ENCODE peak calls at places on chromosomes 7 and 10, in four cellular contexts. One of them, this sample, is unnamed. For H3K27me3, the result is how much of the 10 kb centered on the place peaks cover.

GRCh38 chr7:83468251-83468739 is 180.6 kb downstream of the SEMA3E start:
- DNase-seq in naive thymus-derived CD4-positive, alpha-beta T cell: no peak
- DNase-seq in endodermal cell: peak
- DNase-seq in cardiac muscle cell: peak
- DNase-seq in this sample: no peak

GRCh38 chr10:121351533-121351932 is 246.7 kb downstream of the FGFR2 start:
- DNase-seq in cardiac muscle cell: no peak
- DNase-seq in endodermal cell: no peak
- DNase-seq in naive thymus-derived CD4-positive, alpha-beta T cell: no peak
- DNase-seq in this sample: no peak

GRCh38 chr10:124566222-124566888 is 104.7 kb downstream of the LHPP start:
- DNase-seq in naive thymus-derived CD4-positive, alpha-beta T cell: no peak
- DNase-seq in endodermal cell: no peak
- DNase-seq in cardiac muscle cell: no peak
- DNase-seq in this sample: no peak

GRCh38 chr7:35025391-35025870 is 11.9 kb downstream of the DPY19L1 start:
- DNase-seq in cardiac muscle cell: no peak
- DNase-seq in endodermal cell: no peak
- DNase-seq in naive thymus-derived CD4-positive, alpha-beta T cell: no peak
- DNase-seq in this sample: no peak

GRCh38 chr7:107505997-107506682 is 36.3 kb downstream of the GPR22 start:
- DNase-seq in endodermal cell: no peak
- DNase-seq in naive thymus-derived CD4-positive, alpha-beta T cell: no peak
- DNase-seq in cardiac muscle cell: no peak
- DNase-seq in this sample: no peak

GRCh38 chr10:61642692-61643091 is 20.0 kb upstream of the CABCOCO1 start:
- DNase-seq in endodermal cell: no peak
- DNase-seq in naive thymus-derived CD4-positive, alpha-beta T cell: no peak
- DNase-seq in cardiac muscle cell: no peak
- DNase-seq in this sample: no peak

GRCh38 chr7:41098846-41099245 is 604.0 kb downstream of the INHBA start:
- DNase-seq in naive thymus-derived CD4-positive, alpha-beta T cell: no peak
- DNase-seq in endodermal cell: no peak
- DNase-seq in cardiac muscle cell: no peak
- DNase-seq in this sample: no peak

GRCh38 chr10:77355844-77356243 is 281.8 kb downstream of the KCNMA1 start:
- DNase-seq in endodermal cell: no peak
- DNase-seq in cardiac muscle cell: no peak
- DNase-seq in naive thymus-derived CD4-positive, alpha-beta T cell: no peak
- DNase-seq in this sample: no peak

GRCh38 chr10:31583358-31583757 is 264.3 kb downstream of the ZEB1 start:
- DNase-seq in naive thymus-derived CD4-positive, alpha-beta T cell: no peak
- DNase-seq in endodermal cell: no peak
- DNase-seq in cardiac muscle cell: no peak
- DNase-seq in this sample: no peak

GRCh38 chr7:104843198-104843597 is 170.8 kb upstream of the KMT2E start:
- DNase-seq in endodermal cell: no peak
- DNase-seq in naive thymus-derived CD4-positive, alpha-beta T cell: no peak
- DNase-seq in cardiac muscle cell: no peak
- DNase-seq in this sample: no peak

GRCh38 chr7:123961731-123962130 is 36.7 kb downstream of the SPAM1 start:
- DNase-seq in naive thymus-derived CD4-positive, alpha-beta T cell: no peak
- DNase-seq in cardiac muscle cell: no peak
- DNase-seq in endodermal cell: no peak
- DNase-seq in this sample: no peak

GRCh38 chr7:91249506-91250233 is 14.6 kb upstream of the FZD1 start:
- DNase-seq in endodermal cell: no peak
- DNase-seq in cardiac muscle cell: no peak
- DNase-seq in naive thymus-derived CD4-positive, alpha-beta T cell: no peak
- DNase-seq in this sample: no peak

GRCh38 chr7:44064791-44065430 is 456 bp downstream of the PGAM2 start:
- DNase-seq in naive thymus-derived CD4-positive, alpha-beta T cell: no peak
- DNase-seq in cardiac muscle cell: no peak
- DNase-seq in endodermal cell: no peak
- DNase-seq in this sample: peak

GRCh38 chr10:48464871-48465736 is 139.8 kb downstream of the ARHGAP22 start:
- DNase-seq in cardiac muscle cell: no peak
- DNase-seq in naive thymus-derived CD4-positive, alpha-beta T cell: no peak
- DNase-seq in endodermal cell: peak
- DNase-seq in this sample: peak

DNA sequence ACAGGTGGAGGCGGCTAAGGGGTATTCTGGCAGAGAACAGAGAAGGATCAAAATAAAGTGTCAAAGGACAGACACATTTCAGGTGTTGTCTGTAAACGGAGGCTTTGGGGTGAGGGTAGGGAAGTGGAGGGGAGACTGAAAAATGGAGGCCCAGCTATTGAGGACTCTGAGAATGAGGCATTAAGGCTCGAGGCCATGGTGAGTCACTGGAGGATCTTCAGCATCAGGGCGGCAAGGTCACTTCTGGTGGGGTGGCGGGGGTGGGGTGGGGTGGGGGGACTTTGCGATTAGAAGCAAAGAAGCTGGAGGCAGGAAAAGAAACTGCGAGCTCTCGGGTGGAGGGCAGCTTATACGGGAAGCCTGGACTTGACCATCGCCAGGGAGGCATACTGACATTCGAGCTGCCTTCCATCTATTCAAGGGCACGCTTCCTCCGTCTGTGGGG is 58.4 kb upstream of the PCGF5 start:
- DNase-seq in cardiac muscle cell: no peak
- DNase-seq in endodermal cell: peak
- DNase-seq in naive thymus-derived CD4-positive, alpha-beta T cell: no peak
- DNase-seq in this sample: no peak
- H3K27me3 ChIP-seq in cardiac muscle cell: half or more
- H3K27me3 ChIP-seq in endodermal cell: half or more
- H3K27me3 ChIP-seq in naive thymus-derived CD4-positive, alpha-beta T cell: under half
- H3K27me3 ChIP-seq in this sample: half or more

GRCh38 chr7:23469150-23469960 is 936 bp downstream of the IGF2BP3 start:
- DNase-seq in endodermal cell: peak
- DNase-seq in naive thymus-derived CD4-positive, alpha-beta T cell: no peak
- DNase-seq in cardiac muscle cell: peak
- DNase-seq in this sample: peak
- H3K4me3 ChIP-seq in endodermal cell: peak
- H3K4me3 ChIP-seq in naive thymus-derived CD4-positive, alpha-beta T cell: peak
- H3K4me3 ChIP-seq in cardiac muscle cell: peak
- H3K4me3 ChIP-seq in this sample: peak

GRCh38 chr7:7553386-7553785 is 13.3 kb upstream of the MIOS start:
- DNase-seq in endodermal cell: no peak
- DNase-seq in cardiac muscle cell: no peak
- DNase-seq in naive thymus-derived CD4-positive, alpha-beta T cell: no peak
- DNase-seq in this sample: no peak

GRCh38 chr7:7554647-7555575 is 11.8 kb upstream of the MIOS start:
- DNase-seq in cardiac muscle cell: no peak
- DNase-seq in endodermal cell: no peak
- DNase-seq in naive thymus-derived CD4-positive, alpha-beta T cell: no peak
- DNase-seq in this sample: no peak

GRCh38 chr7:7550663-7551062 is 15.0 kb upstream of the COL28A1 start:
- DNase-seq in cardiac muscle cell: no peak
- DNase-seq in endodermal cell: no peak
- DNase-seq in naive thymus-derived CD4-positive, alpha-beta T cell: no peak
- DNase-seq in this sample: no peak

GRCh38 chr7:7554021-7554432 is 12.7 kb upstream of the MIOS start:
- DNase-seq in endodermal cell: no peak
- DNase-seq in cardiac muscle cell: no peak
- DNase-seq in naive thymus-derived CD4-positive, alpha-beta T cell: no peak
- DNase-seq in this sample: no peak

GRCh38 chr7:7552199-7552598 is 14.5 kb upstream of the MIOS start:
- DNase-seq in cardiac muscle cell: no peak
- DNase-seq in endodermal cell: no peak
- DNase-seq in naive thymus-derived CD4-positive, alpha-beta T cell: no peak
- DNase-seq in this sample: no peak
- H3K27me3 ChIP-seq in cardiac muscle cell: under half
- H3K27me3 ChIP-seq in endodermal cell: under half
- H3K27me3 ChIP-seq in naive thymus-derived CD4-positive, alpha-beta T cell: under half
- H3K27me3 ChIP-seq in this sample: under half

GRCh38 chr7:157299613-157300405 is 37.0 kb upstream of the DNAJB6 start:
- DNase-seq in cardiac muscle cell: no peak
- DNase-seq in naive thymus-derived CD4-positive, alpha-beta T cell: no peak
- DNase-seq in endodermal cell: peak
- DNase-seq in this sample: peak
- H3K4me3 ChIP-seq in cardiac muscle cell: no peak
- H3K4me3 ChIP-seq in naive thymus-derived CD4-positive, alpha-beta T cell: no peak
- H3K4me3 ChIP-seq in endodermal cell: no peak
- H3K4me3 ChIP-seq in this sample: no peak

GRCh38 chr7:155450828-155451521 is 7.0 kb upstream of the EN2 start:
- DNase-seq in endodermal cell: no peak
- DNase-seq in naive thymus-derived CD4-positive, alpha-beta T cell: no peak
- DNase-seq in cardiac muscle cell: no peak
- DNase-seq in this sample: peak
- H3K27me3 ChIP-seq in endodermal cell: half or more
- H3K27me3 ChIP-seq in naive thymus-derived CD4-positive, alpha-beta T cell: under half
- H3K27me3 ChIP-seq in cardiac muscle cell: half or more
- H3K27me3 ChIP-seq in this sample: half or more

GRCh38 chr10:51367120-51367519 is 292.8 kb downstream of the PRKG1 start:
- DNase-seq in naive thymus-derived CD4-positive, alpha-beta T cell: no peak
- DNase-seq in cardiac muscle cell: no peak
- DNase-seq in endodermal cell: no peak
- DNase-seq in this sample: no peak
- H3K4me3 ChIP-seq in naive thymus-derived CD4-positive, alpha-beta T cell: no peak
- H3K4me3 ChIP-seq in cardiac muscle cell: no peak
- H3K4me3 ChIP-seq in endodermal cell: no peak
- H3K4me3 ChIP-seq in this sample: no peak

GRCh38 chr7:32279500-32279899 is 209.3 kb upstream of the PDE1C start:
- DNase-seq in naive thymus-derived CD4-positive, alpha-beta T cell: no peak
- DNase-seq in endodermal cell: no peak
- DNase-seq in cardiac muscle cell: no peak
- DNase-seq in this sample: no peak
- H3K27me3 ChIP-seq in naive thymus-derived CD4-positive, alpha-beta T cell: under half
- H3K27me3 ChIP-seq in endodermal cell: under half
- H3K27me3 ChIP-seq in cardiac muscle cell: under half
- H3K27me3 ChIP-seq in this sample: under half